ENCODE peak calls at places on chromosome 19, in nine cellular contexts. One of them, this sample, is unnamed.

GRCh38 chr19:11265785-11266236 is 3.5 kb upstream of the DOCK6 start:
- DNase-seq in upper lobe of left lung: peak; percentile 84
- DNase-seq in IMR-90: no peak
- DNase-seq in heart left ventricle: no peak
- DNase-seq in ovary: no peak
- DNase-seq in HCT116: peak; percentile 56
- DNase-seq in esophagus muscularis mucosa: no peak
- DNase-seq in tibial nerve: no peak
- DNase-seq in breast epithelium: no peak
- DNase-seq in this sample: no peak

GRCh38 chr19:35300340-35300649 is 8.3 kb downstream of the MAG start:
- DNase-seq in upper lobe of left lung: no peak
- DNase-seq in heart left ventricle: no peak
- DNase-seq in ovary: no peak
- DNase-seq in HCT116: no peak
- DNase-seq in tibial nerve: no peak
- DNase-seq in breast epithelium: no peak
- DNase-seq in IMR-90: no peak
- DNase-seq in esophagus muscularis mucosa: no peak
- DNase-seq in this sample: no peak

GRCh38 chr19:812819-813358 is 8.9 kb downstream of the PLPPR3 start:
- DNase-seq in breast epithelium: no peak
- DNase-seq in esophagus muscularis mucosa: no peak
- DNase-seq in heart left ventricle: peak; percentile 16
- DNase-seq in HCT116: no peak
- DNase-seq in ovary: no peak
- DNase-seq in upper lobe of left lung: no peak
- DNase-seq in IMR-90: no peak
- DNase-seq in tibial nerve: no peak
- DNase-seq in this sample: no peak

GRCh38 chr19:38676023-38676877 is 28.8 kb downstream of the ACTN4 start:
- DNase-seq in breast epithelium: no peak
- DNase-seq in tibial nerve: no peak
- DNase-seq in ovary: peak; percentile 59
- DNase-seq in esophagus muscularis mucosa: no peak
- DNase-seq in upper lobe of left lung: no peak
- DNase-seq in heart left ventricle: peak; percentile 55
- DNase-seq in HCT116: no peak
- DNase-seq in IMR-90: peak; percentile 78
- DNase-seq in this sample: no peak

GRCh38 chr19:15075801-15076200 is 6.2 kb upstream of the OR1I1 start:
- DNase-seq in IMR-90: no peak
- DNase-seq in breast epithelium: no peak
- DNase-seq in upper lobe of left lung: no peak
- DNase-seq in esophagus muscularis mucosa: no peak
- DNase-seq in tibial nerve: no peak
- DNase-seq in heart left ventricle: no peak
- DNase-seq in ovary: no peak
- DNase-seq in HCT116: no peak
- DNase-seq in this sample: no peak

GRCh38 chr19:3518669-3519068 is 12.6 kb downstream of the FZR1 start:
- DNase-seq in HCT116: no peak
- DNase-seq in heart left ventricle: no peak
- DNase-seq in esophagus muscularis mucosa: no peak
- DNase-seq in ovary: no peak
- DNase-seq in tibial nerve: no peak
- DNase-seq in breast epithelium: no peak
- DNase-seq in upper lobe of left lung: no peak
- DNase-seq in IMR-90: no peak
- DNase-seq in this sample: no peak

GRCh38 chr19:28305513-28305912 is 907.4 kb downstream of the UQCRFS1 start:
- DNase-seq in upper lobe of left lung: no peak
- DNase-seq in esophagus muscularis mucosa: no peak
- DNase-seq in IMR-90: no peak
- DNase-seq in ovary: no peak
- DNase-seq in heart left ventricle: no peak
- DNase-seq in HCT116: no peak
- DNase-seq in tibial nerve: no peak
- DNase-seq in breast epithelium: no peak
- DNase-seq in this sample: no peak

GRCh38 chr19:40263440-40264313 is 21.5 kb downstream of the AKT2 start:
- DNase-seq in heart left ventricle: no peak
- DNase-seq in ovary: no peak
- DNase-seq in tibial nerve: no peak
- DNase-seq in HCT116: no peak
- DNase-seq in esophagus muscularis mucosa: no peak
- DNase-seq in breast epithelium: no peak
- DNase-seq in upper lobe of left lung: no peak
- DNase-seq in IMR-90: no peak
- DNase-seq in this sample: no peak

GRCh38 chr19:18591735-18592385 is 3.3 kb downstream of the REX1BD start:
- DNase-seq in tibial nerve: no peak
- DNase-seq in HCT116: no peak
- DNase-seq in ovary: no peak
- DNase-seq in IMR-90: no peak
- DNase-seq in upper lobe of left lung: no peak
- DNase-seq in esophagus muscularis mucosa: no peak
- DNase-seq in breast epithelium: no peak
- DNase-seq in heart left ventricle: no peak
- DNase-seq in this sample: no peak

GRCh38 chr19:9597027-9597426 is 12.7 kb upstream of the ZNF121 start:
- DNase-seq in ovary: no peak
- DNase-seq in HCT116: peak; percentile 86
- DNase-seq in heart left ventricle: no peak
- DNase-seq in esophagus muscularis mucosa: no peak
- DNase-seq in upper lobe of left lung: no peak
- DNase-seq in tibial nerve: no peak
- DNase-seq in IMR-90: peak; percentile 92
- DNase-seq in breast epithelium: no peak
- DNase-seq in this sample: no peak

GRCh38 chr19:37999309-38000213 is 92.6 kb downstream of the SIPA1L3 start:
- DNase-seq in upper lobe of left lung: peak; percentile 31
- DNase-seq in tibial nerve: peak; percentile 43
- DNase-seq in ovary: no peak
- DNase-seq in heart left ventricle: peak; percentile 70
- DNase-seq in IMR-90: peak; percentile 98
- DNase-seq in HCT116: peak; percentile 88
- DNase-seq in esophagus muscularis mucosa: no peak
- DNase-seq in breast epithelium: no peak
- DNase-seq in this sample: no peak

GRCh38 chr19:883661-884211 is 9.3 kb downstream of the MED16 start:
- DNase-seq in upper lobe of left lung: peak; percentile 71
- DNase-seq in heart left ventricle: no peak
- DNase-seq in ovary: no peak
- DNase-seq in IMR-90: no peak
- DNase-seq in breast epithelium: no peak
- DNase-seq in tibial nerve: no peak
- DNase-seq in esophagus muscularis mucosa: no peak
- DNase-seq in HCT116: peak; percentile 91
- DNase-seq in this sample: no peak

GRCh38 chr19:19860756-19861390 is 4.8 kb upstream of the ZNF253 start:
- DNase-seq in HCT116: no peak
- DNase-seq in IMR-90: no peak
- DNase-seq in upper lobe of left lung: peak; percentile 61
- DNase-seq in breast epithelium: peak; percentile 73
- DNase-seq in tibial nerve: no peak
- DNase-seq in heart left ventricle: no peak
- DNase-seq in ovary: no peak
- DNase-seq in esophagus muscularis mucosa: no peak
- DNase-seq in this sample: no peak

GRCh38 chr19:45402469-45403070 is 2.3 kb downstream of the PPP1R13L start:
- DNase-seq in upper lobe of left lung: peak; percentile 38
- DNase-seq in HCT116: no peak
- DNase-seq in IMR-90: no peak
- DNase-seq in ovary: no peak
- DNase-seq in tibial nerve: no peak
- DNase-seq in heart left ventricle: peak; percentile 55
- DNase-seq in breast epithelium: peak; percentile 72
- DNase-seq in esophagus muscularis mucosa: no peak
- DNase-seq in this sample: no peak

GRCh38 chr19:4972509-4973230 is 3.8 kb downstream of the KDM4B start:
- DNase-seq in upper lobe of left lung: no peak
- DNase-seq in IMR-90: peak; percentile 69
- DNase-seq in heart left ventricle: no peak
- DNase-seq in HCT116: peak; percentile 40
- DNase-seq in breast epithelium: no peak
- DNase-seq in esophagus muscularis mucosa: no peak
- DNase-seq in ovary: no peak
- DNase-seq in tibial nerve: no peak
- DNase-seq in this sample: no peak

GRCh38 chr19:57056972-57057371 is 62.8 kb upstream of the USP29 start:
- DNase-seq in heart left ventricle: peak; percentile 41
- DNase-seq in esophagus muscularis mucosa: no peak
- DNase-seq in HCT116: no peak
- DNase-seq in breast epithelium: no peak
- DNase-seq in upper lobe of left lung: peak; percentile 22
- DNase-seq in tibial nerve: no peak
- DNase-seq in ovary: peak; percentile 94
- DNase-seq in IMR-90: peak; percentile 11
- DNase-seq in this sample: no peak

GRCh38 chr19:45638930-45639729 is at the start of gene EML2:
- DNase-seq in ovary: peak; percentile 50
- DNase-seq in breast epithelium: no peak
- DNase-seq in tibial nerve: no peak
- DNase-seq in IMR-90: no peak
- DNase-seq in upper lobe of left lung: peak; percentile 72
- DNase-seq in heart left ventricle: peak; percentile 54
- DNase-seq in HCT116: no peak
- DNase-seq in esophagus muscularis mucosa: no peak
- DNase-seq in this sample: no peak

GRCh38 chr19:7004313-7004931 is 16.8 kb downstream of the MBD3L2B start:
- DNase-seq in breast epithelium: no peak
- DNase-seq in HCT116: peak; percentile 34
- DNase-seq in ovary: no peak
- DNase-seq in tibial nerve: no peak
- DNase-seq in esophagus muscularis mucosa: no peak
- DNase-seq in IMR-90: peak; percentile 18
- DNase-seq in heart left ventricle: no peak
- DNase-seq in upper lobe of left lung: no peak
- DNase-seq in this sample: no peak

GRCh38 chr19:13718733-13719132 is 45.6 kb upstream of the MRI1 start:
- DNase-seq in breast epithelium: no peak
- DNase-seq in heart left ventricle: peak; percentile 25
- DNase-seq in upper lobe of left lung: no peak
- DNase-seq in IMR-90: peak; percentile 66
- DNase-seq in esophagus muscularis mucosa: no peak
- DNase-seq in tibial nerve: no peak
- DNase-seq in ovary: no peak
- DNase-seq in HCT116: no peak
- DNase-seq in this sample: no peak

GRCh38 chr19:11673608-11674041 is 65.1 kb downstream of the ZNF823 start:
- DNase-seq in upper lobe of left lung: peak; percentile 65
- DNase-seq in HCT116: no peak
- DNase-seq in tibial nerve: no peak
- DNase-seq in IMR-90: peak; percentile 55
- DNase-seq in breast epithelium: peak; percentile 55
- DNase-seq in ovary: peak; percentile 76
- DNase-seq in heart left ventricle: peak; percentile 73
- DNase-seq in esophagus muscularis mucosa: no peak
- DNase-seq in this sample: no peak

GRCh38 chr19:8250596-8250995 is 41.4 kb downstream of the CERS4 start:
- DNase-seq in upper lobe of left lung: no peak
- DNase-seq in esophagus muscularis mucosa: no peak
- DNase-seq in IMR-90: no peak
- DNase-seq in HCT116: no peak
- DNase-seq in heart left ventricle: no peak
- DNase-seq in tibial nerve: no peak
- DNase-seq in breast epithelium: no peak
- DNase-seq in ovary: no peak
- DNase-seq in this sample: no peak

DNA sequence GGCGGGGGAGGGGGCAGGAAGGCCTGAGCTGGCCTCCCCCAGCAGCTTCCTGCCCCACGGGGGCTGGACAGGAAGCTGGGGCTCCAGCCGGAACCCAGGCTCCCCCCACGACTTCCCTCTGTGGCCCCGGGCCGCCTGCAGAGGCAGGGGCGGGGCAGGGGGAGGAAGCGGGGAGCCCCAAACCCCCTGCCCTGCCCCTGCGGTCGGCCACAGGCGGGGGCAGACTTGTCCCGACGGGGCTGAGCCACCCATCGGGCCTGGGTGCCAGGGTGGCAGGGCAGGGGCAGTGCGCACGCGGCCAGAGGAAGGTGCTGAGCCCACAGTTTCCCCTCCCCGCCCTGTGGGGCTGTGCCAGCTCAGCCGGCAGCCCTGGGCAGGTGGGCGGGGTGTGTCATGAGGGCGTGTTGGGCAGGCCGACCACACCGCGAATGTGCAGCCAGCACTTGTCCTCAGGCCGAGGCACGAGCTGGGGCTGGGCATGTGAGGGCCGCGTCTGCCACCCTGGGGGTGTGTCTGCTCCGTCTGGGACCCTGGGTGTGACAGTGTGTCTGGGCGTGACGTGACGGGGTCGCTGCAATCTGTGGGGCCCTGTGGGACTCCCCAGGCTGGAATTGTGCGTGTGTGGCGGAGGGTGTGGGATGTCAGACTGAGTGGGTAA is 17.7 kb downstream of the CCDC97 start:
- DNase-seq in ovary: peak; percentile 47
- DNase-seq in HCT116: no peak
- DNase-seq in heart left ventricle: peak; percentile 83
- DNase-seq in upper lobe of left lung: peak; percentile 94
- DNase-seq in tibial nerve: no peak
- DNase-seq in esophagus muscularis mucosa: no peak
- DNase-seq in breast epithelium: peak; percentile 79
- DNase-seq in IMR-90: peak; percentile 49
- DNase-seq in this sample: peak; percentile 72
- H3K27ac ChIP-seq in ovary: no peak overlapping the region
- H3K27ac ChIP-seq in HCT116: peak overlapping the region; percentile 42
- H3K27ac ChIP-seq in heart left ventricle: peak overlapping the region; percentile 86
- H3K27ac ChIP-seq in upper lobe of left lung: peak overlapping the region; percentile 86
- H3K27ac ChIP-seq in tibial nerve: peak overlapping the region; percentile 79
- H3K27ac ChIP-seq in esophagus muscularis mucosa: peak overlapping the region; percentile 57
- H3K27ac ChIP-seq in breast epithelium: peak overlapping the region; percentile 81
- H3K27ac ChIP-seq in IMR-90: peak overlapping the region; percentile 58
- H3K27ac ChIP-seq in this sample: peak overlapping the region; percentile 89

GRCh38 chr19:54154603-54155345 is 4.7 kb downstream of the LENG1 start:
- DNase-seq in ovary: no peak
- DNase-seq in tibial nerve: no peak
- DNase-seq in esophagus muscularis mucosa: no peak
- DNase-seq in breast epithelium: no peak
- DNase-seq in upper lobe of left lung: no peak
- DNase-seq in HCT116: no peak
- DNase-seq in heart left ventricle: no peak
- DNase-seq in IMR-90: no peak
- DNase-seq in this sample: no peak
- TF ChIP-seq POLR2A in ovary: no peak
- TF ChIP-seq POLR2A in tibial nerve: no peak
- TF ChIP-seq POLR2A in esophagus muscularis mucosa: no peak
- TF ChIP-seq POLR2A in breast epithelium: no peak
- TF ChIP-seq POLR2A in upper lobe of left lung: no peak
- TF ChIP-seq POLR2A in HCT116: no peak
- TF ChIP-seq POLR2A in heart left ventricle: no peak
- TF ChIP-seq POLR2A in IMR-90: no peak
- TF ChIP-seq POLR2A in this sample: no peak

GRCh38 chr19:43760941-43761340 is 6.2 kb upstream of the SMG9 start:
- DNase-seq in ovary: no peak
- DNase-seq in IMR-90: peak; percentile 37
- DNase-seq in tibial nerve: no peak
- DNase-seq in upper lobe of left lung: no peak
- DNase-seq in breast epithelium: no peak
- DNase-seq in heart left ventricle: no peak
- DNase-seq in esophagus muscularis mucosa: no peak
- DNase-seq in HCT116: no peak
- DNase-seq in this sample: no peak
- H3K4me1 ChIP-seq in ovary: no peaks in the 10 kb centered on the region
- H3K4me1 ChIP-seq in IMR-90: peaks cover 22% of the 10 kb centered on the region
- H3K4me1 ChIP-seq in tibial nerve: peaks cover 12% of the 10 kb centered on the region
- H3K4me1 ChIP-seq in upper lobe of left lung: peaks cover 7% of the 10 kb centered on the region
- H3K4me1 ChIP-seq in breast epithelium: peaks cover 9% of the 10 kb centered on the region
- H3K4me1 ChIP-seq in heart left ventricle: no peaks in the 10 kb centered on the region
- H3K4me1 ChIP-seq in esophagus muscularis mucosa: peaks cover 24% of the 10 kb centered on the region
- H3K4me1 ChIP-seq in HCT116: peaks cover 100% of the 10 kb centered on the region
- H3K4me1 ChIP-seq in this sample: peaks cover 36% of the 10 kb centered on the region

GRCh38 chr19:55676889-55677505 is 2.0 kb downstream of the EPN1 start:
- DNase-seq in esophagus muscularis mucosa: no peak
- DNase-seq in IMR-90: no peak
- DNase-seq in upper lobe of left lung: no peak
- DNase-seq in ovary: no peak
- DNase-seq in HCT116: no peak
- DNase-seq in breast epithelium: no peak
- DNase-seq in tibial nerve: no peak
- DNase-seq in heart left ventricle: no peak
- DNase-seq in this sample: no peak
- H3K27ac ChIP-seq in esophagus muscularis mucosa: no peak overlapping the region
- H3K27ac ChIP-seq in IMR-90: no peak overlapping the region
- H3K27ac ChIP-seq in upper lobe of left lung: peak overlapping the region; percentile 42
- H3K27ac ChIP-seq in ovary: no peak overlapping the region
- H3K27ac ChIP-seq in HCT116: no peak overlapping the region
- H3K27ac ChIP-seq in breast epithelium: no peak overlapping the region
- H3K27ac ChIP-seq in tibial nerve: peak overlapping the region; percentile 59
- H3K27ac ChIP-seq in heart left ventricle: peak overlapping the region; percentile 92
- H3K27ac ChIP-seq in this sample: peak overlapping the region; percentile 33